ENCODE peak calls at places on chromosome 19, in four cellular contexts. P is SK-N-SH, R is K562, L is HepG2. O is an unnamed sample.
A peak's percentile ranks its signal among the peaks of the same experiment; 100 is the strongest.

GRCh38 chr19:57655443-57655842 is 13.3 kb upstream of the ZSCAN4 start:
- DNase-seq in L (no peak), R (peak; percentile 33), P (no peak), O (no peak)

GRCh38 chr19:6276447-6276846 is 3.3 kb downstream of the MLLT1 start:
- DNase-seq in P (peak; percentile 47), L (no peak), R (peak; percentile 94), O (no peak)

GRCh38 chr19:615619-616018 is 17.7 kb downstream of the POLRMT start:
- DNase-seq in L (no peak), P (no peak), R (no peak), O (no peak)

GRCh38 chr19:32876236-32876918 is 6.8 kb upstream of the SLC7A9 start:
- DNase-seq in P (no peak), L (no peak), R (no peak), O (no peak)

GRCh38 chr19:43425567-43426392 is 11.1 kb downstream of the TEX101 start:
- DNase-seq in P (no peak), L (no peak), R (peak; percentile 15), O (peak; percentile 18)

GRCh38 chr19:31140717-31141116 is 208.5 kb downstream of the TSHZ3 start:
- DNase-seq in P (no peak), L (no peak), R (no peak), O (no peak)

GRCh38 chr19:618674-619285 is 14.6 kb downstream of the POLRMT start:
- DNase-seq in R (no peak), L (no peak), P (no peak), O (no peak)

GRCh38 chr19:40217027-40217810 is 965 bp downstream of the TTC9B start:
- DNase-seq in L (no peak), P (peak; percentile 81), R (peak; percentile 80), O (peak; percentile 69)

GRCh38 chr19:7833225-7834156 is 3.5 kb downstream of the EVI5L start:
- DNase-seq in L (peak; percentile 29), P (no peak), R (peak; percentile 66), O (peak; percentile 93)

GRCh38 chr19:39497850-39498261 is 891 bp upstream of the DLL3 start:
- DNase-seq in P (peak; percentile 88), R (peak; percentile 79), L (peak; percentile 36), O (no peak)

GRCh38 chr19:46241676-46242075 is 12.1 kb downstream of the IGFL1 start:
- DNase-seq in L (no peak), R (no peak), P (no peak), O (no peak)

GRCh38 chr19:40144151-40144550 is 47.1 kb upstream of the MAP3K10 start:
- DNase-seq in P (no peak), L (no peak), R (no peak), O (no peak)

GRCh38 chr19:50513746-50514345 is at the start of gene ASPDH:
- DNase-seq in R (peak; percentile 43), L (no peak), P (peak; percentile 67), O (no peak)

GRCh38 chr19:34188388-34188787 is 16.1 kb downstream of the LSM14A start:
- DNase-seq in R (no peak), P (no peak), L (no peak), O (no peak)

GRCh38 chr19:12603714-12604113 is 6.9 kb downstream of the ZNF490 start:
- DNase-seq in L (no peak), R (no peak), P (no peak), O (no peak)

GRCh38 chr19:27752530-27753184 is 1460.3 kb downstream of the UQCRFS1 start:
- DNase-seq in R (no peak), P (no peak), L (no peak), O (no peak)

GRCh38 chr19:58544591-58545285 is 874 bp downstream of the TRIM28 start:
- DNase-seq in L (no peak), P (peak; percentile 96), R (peak; percentile 79), O (no peak)

GRCh38 chr19:50719119-50719435 is 525 bp downstream of the SHANK1 start:
- DNase-seq in P (no peak), L (no peak), R (no peak), O (no peak)

GRCh38 chr19:20964798-20965197 is 41.7 kb downstream of the ZNF85 start:
- DNase-seq in P (no peak), L (peak; percentile 13), R (peak; percentile 2), O (no peak)

GRCh38 chr19:3061214-3062161 is 807 bp downstream of the TLE5 start:
- DNase-seq in L (no peak), R (peak; percentile 79), P (peak; percentile 86), O (no peak)

GRCh38 chr19:45250832-45251451 is at the start of gene MARK4:
- DNase-seq in L (no peak), P (peak; percentile 99), R (peak; percentile 74), O (peak; percentile 16)

GRCh38 chr19:55146078-55146647 is 2.8 kb downstream of the TNNT1 start:
- DNase-seq in R (peak; percentile 92), L (no peak), P (peak; percentile 76), O (peak; percentile 64)

GRCh38 chr19:6680141-6680540 is 10.2 kb upstream of the TNFSF14 start:
- DNase-seq in P (no peak), R (no peak), L (no peak), O (no peak)

GRCh38 chr19:35034005-35034502 is 3.8 kb downstream of the SCN1B start:
- DNase-seq in R (no peak), P (no peak), L (no peak), O (no peak)

GRCh38 chr19:55005684-55006488 is 32.2 kb downstream of the GP6 start:
- DNase-seq in L (peak; percentile 12), R (peak; percentile 94), P (peak; percentile 46), O (peak; percentile 98)

GRCh38 chr19:32168606-32169005 is 176.8 kb upstream of the ZNF507 start:
- DNase-seq in L (no peak), R (no peak), P (no peak), O (no peak)

GRCh38 chr19:13669780-13670355 is 94.5 kb upstream of the MRI1 start:
- DNase-seq in P (no peak), R (no peak), L (no peak), O (no peak)

GRCh38 chr19:2132731-2133490 is 18.5 kb downstream of the AP3D1 start:
- DNase-seq in L (no peak), R (no peak), P (no peak), O (no peak)

DNA sequence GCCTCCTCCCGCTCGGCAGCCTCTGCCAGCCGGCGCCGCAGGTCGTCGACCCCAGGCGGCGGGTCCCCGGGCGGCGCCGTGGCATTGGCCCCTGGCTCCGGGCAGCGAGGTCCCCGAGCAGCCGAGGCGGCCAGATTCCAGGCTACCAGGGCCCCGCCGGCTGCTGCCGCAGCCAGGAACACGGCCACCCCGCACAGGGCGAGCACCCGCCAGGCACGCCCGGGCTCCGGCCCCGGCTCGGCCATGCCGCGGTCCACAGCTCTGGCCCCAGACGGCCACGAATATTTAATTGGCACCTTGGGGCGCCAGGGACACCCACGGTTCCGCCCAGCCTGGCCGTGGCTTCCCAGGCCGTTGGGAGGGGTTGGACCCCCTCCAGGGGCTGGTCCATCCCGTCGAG is at the start of gene CCDC194:
- DNase-seq in P (no peak), R (no peak), L (no peak), O (no peak)
- TF ChIP-seq ELF1 in P (no peak), R (no peak), L (no peak), O (no peak)

GRCh38 chr19:4288091-4288777 is 9.2 kb downstream of the SHD start:
- DNase-seq in L (no peak), R (peak; percentile 76), P (no peak), O (peak; percentile 51)
- TF ChIP-seq ELF1 in L (no peak), R (no peak), P (no peak), O (no peak)

GRCh38 chr19:18230941-18231734 is 4.9 kb upstream of the PDE4C start:
- DNase-seq in R (peak; percentile 34), L (no peak), P (no peak), O (no peak)

GRCh38 chr19:18233224-18233825 is 7.1 kb upstream of the PDE4C start:
- DNase-seq in L (peak; percentile 39), R (peak; percentile 87), P (peak; percentile 83), O (no peak)

GRCh38 chr19:18232540-18233223 is 6.4 kb upstream of the PDE4C start:
- DNase-seq in P (peak; percentile 95), R (peak; percentile 74), L (no peak), O (no peak)

GRCh38 chr19:18229915-18230314 is 3.7 kb upstream of the PDE4C start:
- DNase-seq in P (no peak), R (no peak), L (no peak), O (no peak)

DNA sequence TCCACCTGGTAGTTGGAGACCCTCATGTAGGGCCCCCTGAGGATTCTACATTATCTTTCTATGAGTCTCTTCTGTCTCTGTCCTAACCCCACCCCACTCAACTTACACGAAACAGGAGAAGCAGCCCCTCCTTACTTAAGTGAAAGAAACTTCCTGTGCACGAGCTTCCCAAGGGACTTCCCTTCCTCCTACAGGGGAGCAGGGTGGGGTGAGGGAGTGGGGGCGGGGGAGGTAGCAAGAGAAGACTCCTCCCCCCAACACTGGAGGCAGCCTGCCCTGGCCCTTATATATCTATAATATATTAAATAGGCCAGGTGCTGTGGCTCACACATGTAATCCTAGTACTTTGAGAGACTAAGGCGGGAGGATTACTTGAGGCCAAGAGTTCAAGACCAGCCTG is 5.5 kb upstream of the PDE4C start:
- DNase-seq in P (no peak), R (peak; percentile 35), L (no peak), O (no peak)
- TF ChIP-seq ELF1 in P (no peak), R (no peak), L (no peak), O (no peak)

GRCh38 chr19:41353466-41354342 is at the start of gene TGFB1:
- DNase-seq in P (peak; percentile 96), R (peak; percentile 94), L (peak; percentile 70), O (peak; percentile 63)

GRCh38 chr19:41351339-41352245 is 2.1 kb downstream of the TGFB1 start:
- DNase-seq in L (no peak), P (peak; percentile 62), R (peak; percentile 84), O (no peak)

GRCh38 chr19:41352279-41352608 is 1.5 kb downstream of the TGFB1 start:
- DNase-seq in P (no peak), L (no peak), R (no peak), O (no peak)

GRCh38 chr19:41354343-41354974 is 737 bp upstream of the TGFB1 start:
- DNase-seq in P (no peak), L (no peak), R (no peak), O (no peak)

DNA sequence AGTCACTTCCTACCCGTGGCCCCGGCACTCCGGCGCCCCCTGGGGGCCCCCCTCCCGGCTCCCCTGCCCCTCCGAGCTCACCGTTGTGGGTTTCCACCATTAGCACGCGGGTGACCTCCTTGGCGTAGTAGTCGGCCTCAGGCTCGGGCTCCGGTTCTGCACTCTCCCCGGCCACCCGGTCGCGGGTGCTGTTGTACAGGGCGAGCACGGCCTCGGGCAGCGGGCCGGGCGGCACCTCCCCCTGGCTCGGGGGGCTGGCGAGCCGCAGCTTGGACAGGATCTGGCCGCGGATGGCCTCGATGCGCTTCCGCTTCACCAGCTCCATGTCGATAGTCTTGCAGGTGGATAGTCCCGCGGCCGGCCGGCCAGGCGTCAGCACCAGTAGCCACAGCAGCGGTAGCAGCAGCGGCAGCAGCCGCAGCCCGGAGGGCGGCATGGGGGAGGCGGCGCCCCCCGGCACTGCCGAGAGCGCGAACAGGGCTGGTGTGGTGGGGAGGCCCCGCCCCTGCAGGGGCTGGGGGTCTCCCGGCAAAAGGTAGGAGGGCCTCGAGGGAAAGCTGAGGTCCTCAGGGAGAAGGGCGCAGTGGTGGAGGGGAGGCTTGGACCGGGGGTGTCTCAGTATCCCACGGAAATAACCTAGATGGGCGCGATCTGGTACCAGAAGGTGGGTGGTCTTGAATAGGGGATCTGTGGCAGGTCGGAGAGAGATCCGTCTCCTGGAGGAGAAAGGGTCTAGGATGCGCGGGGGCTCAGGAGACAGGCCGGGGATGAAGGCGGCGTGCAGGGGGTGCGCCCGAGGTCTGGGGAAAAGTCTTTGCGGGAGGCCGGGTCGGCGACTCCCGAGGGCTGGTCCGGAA is 885 bp downstream of the TGFB1 start:
- DNase-seq in R (peak; percentile 81), L (peak; percentile 54), P (peak; percentile 79), O (no peak)
- TF ChIP-seq ELF1 in R (peak; percentile 65), L (no peak), P (peak; percentile 11), O (no peak)